ENCODE peak calls at places on chromosomes 7 and 10, in seven cellular contexts. One of them, this sample, is unnamed.

GRCh38 chr7:22563115-22563514 is 63.1 kb upstream of the STEAP1B start:
- DNase-seq in stimulated activated CD4-positive, alpha-beta T cell treated with anti-CD3 and anti-CD28 coated beads, Interleukin-1b, Interleukin-23, amount 100 ng/mL, for 4 hours: no peak
- DNase-seq in DMS 273 treated with DMSO at 0.1 percent for 48 hours: no peak
- DNase-seq in hypothalamus: no peak
- DNase-seq in sigmoid colon: no peak
- DNase-seq in activated CD8-positive, alpha-beta memory T cell treated with anti-CD3 and anti-CD28 coated beads for 48 hours: no peak
- DNase-seq in AG04450: no peak
- DNase-seq in this sample: peak; percentile 47

GRCh38 chr7:114133717-114134116 is 214.9 kb upstream of the PPP1R3A start:
- DNase-seq in stimulated activated CD4-positive, alpha-beta T cell treated with anti-CD3 and anti-CD28 coated beads, Interleukin-1b, Interleukin-23, amount 100 ng/mL, for 4 hours: no peak
- DNase-seq in hypothalamus: no peak
- DNase-seq in DMS 273 treated with DMSO at 0.1 percent for 48 hours: no peak
- DNase-seq in sigmoid colon: no peak
- DNase-seq in AG04450: no peak
- DNase-seq in activated CD8-positive, alpha-beta memory T cell treated with anti-CD3 and anti-CD28 coated beads for 48 hours: no peak
- DNase-seq in this sample: no peak

GRCh38 chr7:40221836-40222235 is 87.0 kb downstream of the SUGCT start:
- DNase-seq in stimulated activated CD4-positive, alpha-beta T cell treated with anti-CD3 and anti-CD28 coated beads, Interleukin-1b, Interleukin-23, amount 100 ng/mL, for 4 hours: no peak
- DNase-seq in DMS 273 treated with DMSO at 0.1 percent for 48 hours: no peak
- DNase-seq in sigmoid colon: no peak
- DNase-seq in AG04450: peak; percentile 70
- DNase-seq in hypothalamus: no peak
- DNase-seq in activated CD8-positive, alpha-beta memory T cell treated with anti-CD3 and anti-CD28 coated beads for 48 hours: no peak
- DNase-seq in this sample: no peak

GRCh38 chr7:20745716-20746115 is 41.0 kb downstream of the SP8 start:
- DNase-seq in DMS 273 treated with DMSO at 0.1 percent for 48 hours: no peak
- DNase-seq in stimulated activated CD4-positive, alpha-beta T cell treated with anti-CD3 and anti-CD28 coated beads, Interleukin-1b, Interleukin-23, amount 100 ng/mL, for 4 hours: no peak
- DNase-seq in activated CD8-positive, alpha-beta memory T cell treated with anti-CD3 and anti-CD28 coated beads for 48 hours: no peak
- DNase-seq in sigmoid colon: no peak
- DNase-seq in hypothalamus: no peak
- DNase-seq in AG04450: no peak
- DNase-seq in this sample: no peak

GRCh38 chr10:44935201-44935960 is 24.2 kb upstream of the RASSF4 start:
- DNase-seq in activated CD8-positive, alpha-beta memory T cell treated with anti-CD3 and anti-CD28 coated beads for 48 hours: no peak
- DNase-seq in stimulated activated CD4-positive, alpha-beta T cell treated with anti-CD3 and anti-CD28 coated beads, Interleukin-1b, Interleukin-23, amount 100 ng/mL, for 4 hours: no peak
- DNase-seq in AG04450: peak; percentile 66
- DNase-seq in sigmoid colon: peak; percentile 79
- DNase-seq in hypothalamus: peak; percentile 79
- DNase-seq in DMS 273 treated with DMSO at 0.1 percent for 48 hours: no peak
- DNase-seq in this sample: no peak

GRCh38 chr7:36456135-36456534 is 66.5 kb downstream of the ANLN start:
- DNase-seq in hypothalamus: no peak
- DNase-seq in activated CD8-positive, alpha-beta memory T cell treated with anti-CD3 and anti-CD28 coated beads for 48 hours: no peak
- DNase-seq in AG04450: no peak
- DNase-seq in stimulated activated CD4-positive, alpha-beta T cell treated with anti-CD3 and anti-CD28 coated beads, Interleukin-1b, Interleukin-23, amount 100 ng/mL, for 4 hours: no peak
- DNase-seq in sigmoid colon: no peak
- DNase-seq in DMS 273 treated with DMSO at 0.1 percent for 48 hours: no peak
- DNase-seq in this sample: no peak

GRCh38 chr7:131250331-131250730 is 77.3 kb upstream of the MKLN1 start:
- DNase-seq in sigmoid colon: no peak
- DNase-seq in stimulated activated CD4-positive, alpha-beta T cell treated with anti-CD3 and anti-CD28 coated beads, Interleukin-1b, Interleukin-23, amount 100 ng/mL, for 4 hours: no peak
- DNase-seq in AG04450: no peak
- DNase-seq in DMS 273 treated with DMSO at 0.1 percent for 48 hours: no peak
- DNase-seq in hypothalamus: no peak
- DNase-seq in activated CD8-positive, alpha-beta memory T cell treated with anti-CD3 and anti-CD28 coated beads for 48 hours: no peak
- DNase-seq in this sample: no peak

GRCh38 chr7:12385364-12385786 is 18.3 kb downstream of the VWDE start:
- DNase-seq in DMS 273 treated with DMSO at 0.1 percent for 48 hours: no peak
- DNase-seq in sigmoid colon: no peak
- DNase-seq in hypothalamus: no peak
- DNase-seq in AG04450: no peak
- DNase-seq in activated CD8-positive, alpha-beta memory T cell treated with anti-CD3 and anti-CD28 coated beads for 48 hours: no peak
- DNase-seq in stimulated activated CD4-positive, alpha-beta T cell treated with anti-CD3 and anti-CD28 coated beads, Interleukin-1b, Interleukin-23, amount 100 ng/mL, for 4 hours: no peak
- DNase-seq in this sample: no peak

GRCh38 chr7:25216837-25217236 is 11.4 kb downstream of the NPVF start:
- DNase-seq in sigmoid colon: no peak
- DNase-seq in AG04450: peak; percentile 6
- DNase-seq in DMS 273 treated with DMSO at 0.1 percent for 48 hours: peak; percentile 22
- DNase-seq in hypothalamus: no peak
- DNase-seq in stimulated activated CD4-positive, alpha-beta T cell treated with anti-CD3 and anti-CD28 coated beads, Interleukin-1b, Interleukin-23, amount 100 ng/mL, for 4 hours: no peak
- DNase-seq in activated CD8-positive, alpha-beta memory T cell treated with anti-CD3 and anti-CD28 coated beads for 48 hours: no peak
- DNase-seq in this sample: no peak

GRCh38 chr7:108723343-108723957 is 153.8 kb downstream of the DNAJB9 start:
- DNase-seq in hypothalamus: no peak
- DNase-seq in DMS 273 treated with DMSO at 0.1 percent for 48 hours: no peak
- DNase-seq in sigmoid colon: no peak
- DNase-seq in AG04450: no peak
- DNase-seq in stimulated activated CD4-positive, alpha-beta T cell treated with anti-CD3 and anti-CD28 coated beads, Interleukin-1b, Interleukin-23, amount 100 ng/mL, for 4 hours: no peak
- DNase-seq in activated CD8-positive, alpha-beta memory T cell treated with anti-CD3 and anti-CD28 coated beads for 48 hours: no peak
- DNase-seq in this sample: no peak

GRCh38 chr10:92419740-92420553 is 129.0 kb downstream of the MARCHF5 start:
- DNase-seq in sigmoid colon: peak; percentile 67
- DNase-seq in hypothalamus: no peak
- DNase-seq in activated CD8-positive, alpha-beta memory T cell treated with anti-CD3 and anti-CD28 coated beads for 48 hours: no peak
- DNase-seq in DMS 273 treated with DMSO at 0.1 percent for 48 hours: no peak
- DNase-seq in stimulated activated CD4-positive, alpha-beta T cell treated with anti-CD3 and anti-CD28 coated beads, Interleukin-1b, Interleukin-23, amount 100 ng/mL, for 4 hours: no peak
- DNase-seq in AG04450: no peak
- DNase-seq in this sample: no peak

This sample was measured in NK-92 treated with Interleukin-12 subunit alpha and Interleukin-12 subunit beta, amount 100 ng/mL, for 24 hours.